ENCODE peak calls at places on chromosome 17, in four cellular contexts. L, X, K and R are unnamed samples.

GRCh38 chr17:73283841-73284282 is 22.2 kb upstream of the CPSF4L start:
- DNase-seq in L (no peak), X (no peak), K (peak), R (no peak)

GRCh38 chr17:56110463-56111138 is 42.7 kb upstream of the ANKFN1 start:
- DNase-seq in L (no peak), X (no peak), K (no peak), R (no peak)

GRCh38 chr17:42179335-42179734 is 1.6 kb downstream of the KCNH4 start:
- DNase-seq in L (no peak), X (no peak), K (no peak), R (no peak)

GRCh38 chr17:45115871-45116270 is 16.4 kb downstream of the PLCD3 start:
- DNase-seq in L (no peak), X (no peak), K (no peak), R (no peak)

GRCh38 chr17:74280093-74280513 is 6.1 kb downstream of the DNAI2 start:
- DNase-seq in L (no peak), X (peak), K (no peak), R (no peak)

GRCh38 chr17:59641799-59642484 is 22.2 kb downstream of the CLTC start:
- DNase-seq in L (no peak), X (no peak), K (no peak), R (no peak)

GRCh38 chr17:28523876-28524275 is 17.7 kb downstream of the FOXN1 start:
- DNase-seq in L (no peak), X (no peak), K (no peak), R (no peak)

GRCh38 chr17:5122586-5123342 is 6.9 kb downstream of the USP6 start:
- DNase-seq in L (no peak), X (no peak), K (peak), R (no peak)

GRCh38 chr17:16507918-16508533 is 16.0 kb upstream of the LRRC75A start:
- DNase-seq in L (no peak), X (no peak), K (no peak), R (no peak)

GRCh38 chr17:48441231-48441711 is 11.3 kb upstream of the SKAP1 start:
- DNase-seq in L (no peak), X (peak), K (no peak), R (no peak)

GRCh38 chr17:42750730-42751356 is 6.0 kb upstream of the EZH1 start:
- DNase-seq in L (no peak), X (no peak), K (no peak), R (no peak)

GRCh38 chr17:3659541-3660111 is 8.8 kb downstream of the TAX1BP3 start:
- DNase-seq in L (peak), X (no peak), K (peak), R (no peak)

GRCh38 chr17:7226721-7227710 is 7.3 kb downstream of the ACADVL start:
- DNase-seq in L (no peak), X (no peak), K (no peak), R (no peak)

GRCh38 chr17:50560931-50561750 is 626 bp downstream of the CACNA1G start:
- DNase-seq in L (no peak), X (no peak), K (no peak), R (no peak)

GRCh38 chr17:9381068-9381467 is 194.6 kb downstream of the STX8 start:
- DNase-seq in L (no peak), X (no peak), K (no peak), R (no peak)